ENCODE peak calls at places on chromosomes 13 and 19, in nine cellular contexts. O is cardiac fibroblast, T is fibroblast of pulmonary artery, H is testis, E is fibroblast of villous mesenchyme, Q is MCF 10A, C is fibroblast of the aortic adventitia, X is cardiac muscle cell, F is fibroblast of lung. D is an unnamed sample.

GRCh38 chr13:113109151-113110047 is 3.8 kb downstream of the F7 start:
- DNase-seq in O (no peak), T (no peak), H (no peak), E (no peak), Q (no peak), C (no peak), X (no peak), F (no peak), D (no peak)

GRCh38 chr19:3544742-3545668 is 6.0 kb downstream of the TEKTIP1 start:
- DNase-seq in O (peak), T (peak), H (peak), E (peak), Q (peak), C (peak), X (peak), F (no peak), D (peak)

GRCh38 chr19:32828643-32829344 is 40.8 kb downstream of the SLC7A9 start:
- DNase-seq in O (no peak), T (no peak), H (no peak), E (no peak), Q (no peak), C (no peak), X (no peak), F (no peak), D (no peak)

GRCh38 chr19:17579523-17580244 is 24.2 kb downstream of the COLGALT1 start:
- DNase-seq in O (peak), T (peak), H (peak), E (peak), Q (peak), C (peak), X (peak), F (peak), D (peak)

GRCh38 chr13:21670006-21670882 is 629 bp upstream of the FGF9 start:
- DNase-seq in O (peak), T (peak), H (peak), E (peak), Q (peak), C (peak), X (peak), F (peak), D (peak)

GRCh38 chr19:33417751-33418150 is 44.2 kb downstream of the CEBPG start:
- DNase-seq in O (no peak), T (no peak), H (no peak), E (no peak), Q (no peak), C (no peak), X (no peak), F (no peak), D (no peak)

GRCh38 chr13:100721885-100722512 is 47.4 kb upstream of the TMTC4 start:
- DNase-seq in O (peak), T (peak), H (peak), E (peak), Q (peak), C (peak), X (peak), F (peak), D (peak)

GRCh38 chr19:3969435-3970312 is 1.2 kb downstream of the DAPK3 start:
- DNase-seq in O (peak), T (peak), H (no peak), E (peak), Q (peak), C (peak), X (peak), F (peak), D (peak)

GRCh38 chr19:18319591-18320135 is 3.2 kb downstream of the LSM4 start:
- DNase-seq in O (no peak), T (no peak), H (no peak), E (no peak), Q (no peak), C (no peak), X (no peak), F (no peak), D (no peak)

GRCh38 chr19:56272448-56272847 is at the start of gene EDDM13:
- DNase-seq in O (no peak), T (no peak), H (no peak), E (no peak), Q (no peak), C (no peak), X (no peak), F (peak), D (no peak)

GRCh38 chr13:20387006-20387405 is 138.7 kb downstream of the CRYL1 start:
- DNase-seq in O (no peak), T (no peak), H (no peak), E (no peak), Q (no peak), C (no peak), X (no peak), F (no peak), D (no peak)

GRCh38 chr19:10921909-10922637 is 6.4 kb downstream of the YIPF2 start:
- DNase-seq in O (no peak), T (no peak), H (no peak), E (no peak), Q (no peak), C (no peak), X (no peak), F (no peak), D (no peak)
- TF ChIP-seq CTCF in O (no peak), T (no peak), H (no peak), E (no peak), Q (no peak), C (no peak), X (no peak), F (no peak), D (no peak)

GRCh38 chr13:53379485-53379884 is 350.9 kb downstream of the OLFM4 start:
- DNase-seq in O (no peak), T (no peak), H (no peak), E (no peak), Q (no peak), C (no peak), X (no peak), F (no peak), D (no peak)

DNA sequence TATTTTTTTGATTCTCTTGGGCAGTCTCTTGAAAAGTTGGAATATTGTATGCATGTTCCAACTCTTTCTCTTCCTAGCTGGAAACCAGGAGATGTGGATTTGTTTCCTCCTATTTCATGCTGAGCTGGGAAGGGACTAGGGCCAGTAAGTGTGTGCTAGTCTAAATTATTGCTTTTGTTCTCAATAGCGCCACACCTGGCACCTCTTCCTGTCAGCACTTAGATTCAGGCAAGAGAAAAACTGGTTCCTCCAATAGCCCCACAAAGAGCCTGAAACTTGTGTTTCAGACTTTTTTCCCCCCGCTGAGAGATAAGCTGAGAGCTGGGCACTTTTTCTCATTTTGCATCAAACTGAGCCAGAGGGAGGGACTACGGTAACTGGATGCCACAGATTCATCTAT is 353.4 kb downstream of the OLFM4 start:
- DNase-seq in O (no peak), T (no peak), H (no peak), E (no peak), Q (peak), C (no peak), X (no peak), F (no peak), D (no peak)
- TF ChIP-seq CTCF in O (no peak), T (no peak), H (no peak), E (no peak), Q (no peak), C (no peak), X (no peak), F (no peak), D (no peak)

GRCh38 chr19:41263850-41264580 is at the start of gene HNRNPUL1:
- DNase-seq in O (peak), T (peak), H (peak), E (peak), Q (peak), C (peak), X (peak), F (peak), D (peak)
- TF ChIP-seq CTCF in O (no peak), T (peak), H (peak), E (peak), Q (peak), C (peak), X (peak), F (no peak), D (no peak)

DNA sequence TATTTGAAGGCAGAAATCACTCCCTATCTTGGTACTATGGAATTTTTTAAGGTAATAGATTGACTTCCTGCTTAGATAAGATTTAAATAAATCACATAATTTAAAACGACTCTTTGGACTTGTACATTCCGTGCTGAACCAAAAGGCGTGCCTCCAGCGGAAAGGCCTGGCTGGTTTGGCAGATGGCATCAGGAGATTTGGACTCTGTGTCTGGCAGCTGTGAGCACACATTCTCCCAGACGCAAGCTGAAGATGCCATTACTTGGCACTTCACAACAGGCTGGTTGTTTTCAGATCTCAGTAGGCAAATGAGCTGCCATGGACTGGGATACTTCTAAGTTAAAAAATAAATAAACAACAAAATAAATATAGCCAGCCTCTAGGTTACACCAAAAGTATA is 104.5 kb upstream of the SLC15A1 start:
- DNase-seq in O (peak), T (peak), H (no peak), E (no peak), Q (no peak), C (no peak), X (no peak), F (no peak), D (no peak)
- TF ChIP-seq CTCF in O (no peak), T (no peak), H (no peak), E (no peak), Q (no peak), C (no peak), X (no peak), F (no peak), D (no peak)

GRCh38 chr19:44753932-44754742 is 5.6 kb downstream of the BCL3 start:
- DNase-seq in O (peak), T (peak), H (peak), E (peak), Q (peak), C (peak), X (peak), F (peak), D (no peak)
- TF ChIP-seq CTCF in O (no peak), T (no peak), H (no peak), E (no peak), Q (no peak), C (no peak), X (peak), F (no peak), D (no peak)

GRCh38 chr19:42420055-42420544 is 7.1 kb downstream of the LIPE start:
- DNase-seq in O (peak), T (peak), H (peak), E (peak), Q (peak), C (peak), X (peak), F (peak), D (peak)
- TF ChIP-seq CTCF in O (peak), T (peak), H (peak), E (peak), Q (peak), C (peak), X (peak), F (peak), D (peak)

DNA sequence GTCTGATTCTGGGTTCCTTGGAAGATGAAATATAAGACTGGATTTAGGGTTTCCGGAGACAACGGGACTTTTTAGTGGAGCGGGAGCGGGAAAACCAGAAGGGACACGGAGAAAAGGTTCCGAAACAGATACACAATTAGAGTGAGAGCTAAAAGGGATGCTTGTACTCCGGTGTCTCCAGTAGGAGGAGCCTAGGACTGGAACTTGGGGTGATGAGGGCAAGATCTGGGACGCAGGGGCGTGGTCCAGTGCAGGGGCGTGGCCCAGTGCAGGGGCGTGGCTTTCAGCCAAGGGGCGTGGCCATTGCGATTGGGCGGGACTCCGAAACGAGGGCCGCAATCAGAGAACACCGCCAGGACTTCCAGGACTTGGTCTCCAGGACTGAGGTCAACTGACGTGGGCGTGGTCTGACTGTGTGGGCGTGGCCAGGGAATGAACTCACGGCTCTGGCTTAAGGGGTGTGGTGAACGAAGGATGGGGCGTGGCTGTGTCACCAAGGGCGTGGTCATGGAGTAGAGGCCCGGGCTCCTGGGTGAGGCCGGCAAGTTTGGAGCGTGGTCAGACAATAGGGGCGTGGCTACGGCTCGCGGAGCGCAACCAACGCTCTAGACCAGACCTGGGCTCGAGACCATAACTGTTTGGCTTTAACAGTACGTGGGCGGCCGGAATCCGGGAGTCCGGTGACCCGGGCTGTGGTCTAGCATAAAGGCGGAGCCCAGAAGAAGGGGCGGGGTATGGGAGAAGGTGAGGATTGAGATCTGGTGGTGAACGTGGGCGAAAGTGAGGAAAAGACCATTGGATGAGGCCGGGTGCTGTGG is at the start of gene DKKL1:
- DNase-seq in O (peak), T (peak), H (peak), E (peak), Q (peak), C (peak), X (peak), F (peak), D (peak)
- TF ChIP-seq CTCF in O (no peak), T (no peak), H (no peak), E (peak), Q (peak), C (no peak), X (peak), F (peak), D (no peak)

DNA sequence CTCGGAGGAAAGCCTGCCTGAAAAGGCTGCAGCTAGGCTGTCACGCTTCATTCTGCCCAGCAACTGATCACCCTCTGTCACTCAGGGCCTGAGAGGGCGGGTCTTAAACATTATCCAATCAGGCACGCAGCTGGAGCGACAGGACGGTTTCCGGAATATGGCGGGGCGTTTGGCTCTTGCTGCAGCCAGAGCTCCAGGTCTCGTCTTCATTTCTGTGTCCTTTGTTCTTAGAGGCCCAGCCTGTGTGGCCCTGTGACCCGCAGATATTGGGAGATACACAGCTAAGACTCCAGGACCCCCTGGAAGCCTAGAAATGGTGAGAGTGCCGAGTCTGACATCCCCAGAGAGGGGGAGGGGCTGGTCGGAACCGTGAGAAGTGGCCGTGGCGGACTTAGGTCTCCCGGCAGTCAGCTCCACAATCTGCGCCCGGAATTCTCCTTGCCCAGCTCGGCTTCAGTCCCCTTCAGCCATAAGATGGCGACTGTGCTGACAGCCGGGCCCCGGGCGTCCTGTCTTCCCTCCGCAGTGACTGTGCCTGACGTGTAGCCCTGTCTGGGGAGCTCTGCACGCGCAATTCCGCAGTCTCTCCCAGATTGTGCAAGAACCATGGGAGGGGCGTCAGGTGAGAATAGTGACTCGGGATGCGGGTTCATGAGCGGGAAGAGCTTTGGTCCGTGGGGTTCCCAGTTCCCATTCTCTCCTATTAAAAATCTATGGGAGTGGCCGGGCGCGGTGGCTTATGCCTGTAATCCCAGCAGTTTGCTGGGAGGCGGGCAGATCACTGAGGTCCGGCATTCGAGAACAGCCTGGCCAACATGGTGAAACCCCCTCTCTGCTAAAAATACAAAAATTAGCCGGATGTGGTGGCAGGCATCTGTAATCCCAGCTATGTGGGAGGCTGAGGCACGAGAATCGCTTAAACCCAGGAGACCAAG is at the start of gene ZNF429:
- DNase-seq in O (peak), T (peak), H (peak), E (peak), Q (peak), C (peak), X (peak), F (peak), D (peak)
- TF ChIP-seq CTCF in O (peak), T (no peak), H (no peak), E (peak), Q (no peak), C (no peak), X (no peak), F (no peak), D (no peak)